ENCODE peak calls at places on chromosomes 1 and 21, in five cellular contexts. T is right lobe of liver, G is fibroblast of the aortic adventitia, K is dorsolateral prefrontal cortex, Q is ovary. N is an unnamed sample.

GRCh38 chr1:54052470-54052933 is 502 bp downstream of the TMEM59 start:
- DNase-seq in G (no peak), K (no peak), Q (peak; percentile 24), T (no peak), N (peak; percentile 15)

GRCh38 chr1:116919802-116920201 is 10.1 kb downstream of the PTGFRN start:
- DNase-seq in K (no peak), G (no peak), Q (no peak), T (no peak), N (no peak)

GRCh38 chr1:225451340-225451739 is 23.5 kb upstream of the LBR start:
- DNase-seq in T (no peak), G (no peak), K (no peak), Q (no peak), N (no peak)

GRCh38 chr1:247338723-247339270 is 7.1 kb upstream of the ZNF496 start:
- DNase-seq in K (no peak), G (peak; percentile 17), T (no peak), Q (no peak), N (no peak)

GRCh38 chr1:2598329-2598931 is 11.9 kb downstream of the PRXL2B start:
- DNase-seq in K (no peak), G (no peak), T (no peak), Q (no peak), N (no peak)

GRCh38 chr1:202656057-202656456 is 54.2 kb downstream of the SYT2 start:
- DNase-seq in T (no peak), G (no peak), Q (no peak), K (no peak), N (peak; percentile 11)

GRCh38 chr21:37463083-37463780 is 96.7 kb downstream of the DYRK1A start:
- DNase-seq in T (no peak), Q (no peak), K (no peak), G (peak; percentile 81), N (peak; percentile 67)

GRCh38 chr1:212189352-212189738 is 95.9 kb upstream of the PPP2R5A start:
- DNase-seq in Q (no peak), T (no peak), G (no peak), K (no peak), N (no peak)

GRCh38 chr1:31180338-31180737 is 59.3 kb downstream of the NKAIN1 start:
- DNase-seq in T (no peak), K (no peak), Q (no peak), G (no peak), N (no peak)

GRCh38 chr1:210496063-210496462 is 167.4 kb downstream of the HHAT start:
- DNase-seq in G (peak; percentile 5), T (no peak), K (peak; percentile 51), Q (no peak), N (peak; percentile 53)

GRCh38 chr1:72439036-72439435 is 156.7 kb upstream of the NEGR1 start:
- DNase-seq in Q (no peak), G (peak; percentile 27), T (no peak), K (no peak), N (peak; percentile 64)

GRCh38 chr21:35543746-35544145 is 494.6 kb upstream of the RUNX1 start:
- DNase-seq in Q (no peak), T (no peak), K (no peak), G (no peak), N (no peak)

GRCh38 chr1:67945733-67946374 is 104.6 kb downstream of the DIRAS3 start:
- DNase-seq in T (no peak), G (no peak), K (no peak), Q (peak; percentile 68), N (no peak)

GRCh38 chr1:21634481-21635137 is 34.5 kb downstream of the RAP1GAP start:
- DNase-seq in T (peak; percentile 87), Q (no peak), K (no peak), G (no peak), N (no peak)

GRCh38 chr1:201497935-201498509 is 8.9 kb downstream of the CSRP1 start:
- DNase-seq in T (no peak), G (no peak), Q (no peak), K (no peak), N (no peak)

GRCh38 chr1:29650041-29650400 is 413.7 kb downstream of the PTPRU start:
- DNase-seq in Q (no peak), K (no peak), T (no peak), G (no peak), N (no peak)

GRCh38 chr1:29967261-29967660 is 730.9 kb downstream of the PTPRU start:
- DNase-seq in G (no peak), T (no peak), Q (no peak), K (no peak), N (no peak)

GRCh38 chr1:40899230-40899870 is 37.2 kb upstream of the CITED4 start:
- DNase-seq in Q (no peak), T (no peak), K (no peak), G (no peak), N (no peak)

GRCh38 chr1:15424146-15424667 is 14.0 kb upstream of the CTRC start:
- DNase-seq in G (no peak), T (no peak), Q (no peak), K (no peak), N (no peak)

GRCh38 chr1:10687782-10688408 is 108.6 kb downstream of the CASZ1 start:
- DNase-seq in K (no peak), Q (no peak), T (no peak), G (peak; percentile 50), N (peak; percentile 45)

GRCh38 chr21:45318556-45319341 is 31.1 kb upstream of the POFUT2 start:
- DNase-seq in T (peak; percentile 81), G (no peak), K (peak; percentile 36), Q (peak; percentile 69), N (peak; percentile 75)

GRCh38 chr1:86527306-86527705 is 19.6 kb upstream of the CLCA4 start:
- DNase-seq in T (no peak), Q (no peak), K (no peak), G (no peak), N (no peak)

GRCh38 chr1:84668185-84668584 is 22.1 kb downstream of the SSX2IP start:
- DNase-seq in T (no peak), Q (no peak), K (no peak), G (peak; percentile 51), N (peak; percentile 34)

GRCh38 chr1:153310526-153310925 is 2.2 kb downstream of the PGLYRP3 start:
- DNase-seq in Q (no peak), T (no peak), G (no peak), K (no peak), N (no peak)

GRCh38 chr1:86965012-86965826 is 50.8 kb downstream of the HS2ST1 start:
- DNase-seq in G (peak; percentile 74), T (no peak), Q (no peak), K (no peak), N (peak; percentile 55)

GRCh38 chr21:36863260-36863659 is 103.2 kb downstream of the HLCS start:
- DNase-seq in K (no peak), G (no peak), Q (no peak), T (no peak), N (no peak)

GRCh38 chr1:164895026-164895907 is 336.3 kb downstream of the PBX1 start:
- DNase-seq in K (no peak), Q (no peak), G (no peak), T (no peak), N (no peak)

GRCh38 chr1:44016081-44016874 is 15.0 kb downstream of the SLC6A9 start:
- DNase-seq in T (no peak), Q (no peak), K (no peak), G (no peak), N (no peak)

GRCh38 chr1:106680922-106681321 is 375.6 kb upstream of the PRMT6 start:
- DNase-seq in K (no peak), G (no peak), Q (no peak), T (no peak), N (no peak)

GRCh38 chr1:201350884-201351283 is 26.6 kb downstream of the TNNT2 start:
- DNase-seq in Q (no peak), G (no peak), K (no peak), T (peak; percentile 21), N (no peak)

GRCh38 chr1:246961939-246962373 is 30.2 kb upstream of the AHCTF1 start:
- DNase-seq in G (no peak), T (peak; percentile 61), Q (no peak), K (peak; percentile 42), N (peak; percentile 51)

GRCh38 chr1:36207339-36207738 is 16.9 kb upstream of the THRAP3 start:
- DNase-seq in G (peak; percentile 92), K (peak; percentile 46), Q (peak; percentile 29), T (peak; percentile 61), N (peak; percentile 63)

GRCh38 chr1:36211841-36212240 is 12.4 kb upstream of the THRAP3 start:
- DNase-seq in K (no peak), G (no peak), Q (no peak), T (no peak), N (no peak)

GRCh38 chr1:36206323-36206858 is 17.9 kb upstream of the THRAP3 start:
- DNase-seq in G (no peak), Q (no peak), K (no peak), T (no peak), N (no peak)

GRCh38 chr1:36211307-36211706 is 12.9 kb upstream of the THRAP3 start:
- DNase-seq in G (no peak), T (no peak), K (no peak), Q (no peak), N (no peak)

GRCh38 chr1:36208978-36209708 is 15.1 kb upstream of the THRAP3 start:
- DNase-seq in K (no peak), Q (no peak), T (no peak), G (peak; percentile 28), N (no peak)
- TF ChIP-seq CTCF in K (no peak), Q (no peak), T (no peak), G (no peak), N (no peak)

DNA sequence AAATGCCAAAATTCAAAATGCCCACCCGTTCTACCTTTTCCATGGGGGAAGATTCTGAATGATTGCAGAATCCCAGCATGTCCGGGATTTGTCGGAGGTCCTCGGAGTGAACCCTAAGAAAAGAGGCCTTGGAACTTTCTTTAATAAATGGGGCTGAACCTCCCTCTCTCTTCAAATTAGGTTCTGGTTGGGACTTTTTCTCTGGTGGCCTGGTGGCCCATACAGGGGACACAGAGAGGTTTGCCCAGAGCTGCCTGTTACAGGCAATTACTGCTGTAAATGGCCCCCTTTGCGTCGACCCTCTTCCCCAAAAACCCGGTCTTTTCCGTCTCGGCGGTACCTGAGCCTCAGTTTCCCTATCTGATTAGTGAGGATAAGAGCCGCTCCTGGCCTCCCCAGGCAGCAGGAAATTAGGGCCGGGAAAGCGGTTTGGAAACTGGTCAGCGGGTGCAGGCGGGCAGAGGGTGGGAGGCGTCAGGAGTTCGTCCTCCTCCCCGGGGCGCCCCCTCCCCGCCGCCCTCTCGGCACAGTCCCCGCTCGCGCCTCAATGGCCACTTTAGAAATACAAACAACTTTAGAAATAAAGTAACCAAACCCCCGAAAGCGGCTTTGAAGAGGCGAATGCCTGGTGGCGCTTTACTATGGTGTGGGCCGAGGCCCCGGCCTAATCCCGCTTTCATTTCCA is 15.6 kb downstream of the PAX7 start:
- DNase-seq in T (no peak), G (no peak), K (no peak), Q (no peak), N (no peak)
- H3K4me3 ChIP-seq in T (no peak overlapping the region), G (no peak overlapping the region), K (peak overlapping the region; percentile 35), Q (no peak overlapping the region), N (no peak overlapping the region)

GRCh38 chr1:232725303-232726047 is 79.7 kb upstream of the MAP10 start:
- DNase-seq in K (no peak), T (no peak), G (no peak), Q (no peak), N (no peak)
- TF ChIP-seq CTCF in K (no peak), T (no peak), G (no peak), Q (no peak), N (no peak)

DNA sequence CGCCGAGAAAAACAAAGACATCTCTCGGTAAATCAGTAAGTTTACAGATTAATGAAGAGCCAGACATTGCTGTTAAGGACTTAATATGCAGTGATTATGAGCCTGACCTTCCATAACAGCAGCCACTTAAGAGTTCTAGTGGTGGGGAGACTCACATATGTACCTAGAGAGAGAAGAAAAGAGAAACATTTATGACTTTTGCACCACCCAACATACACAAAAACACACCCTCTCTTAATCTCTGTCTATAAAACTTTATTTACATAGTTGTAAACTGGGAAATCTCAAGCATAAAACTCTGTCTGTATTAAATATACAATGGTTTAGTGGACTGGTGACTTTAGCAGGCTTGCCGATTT is 347.4 kb upstream of the ADGRL2 start:
- DNase-seq in T (no peak), Q (no peak), G (no peak), K (no peak), N (no peak)
- H3K4me3 ChIP-seq in T (no peak overlapping the region), Q (no peak overlapping the region), G (no peak overlapping the region), K (no peak overlapping the region), N (no peak overlapping the region)